ENCODE peak calls at places on chromosomes 2 and 18, in five cellular contexts. Z is T-helper 2 cell; B is astrocyte of the cerebellum; R is activated T-helper 1 cell treated with anti-CD3 and anti-CD28 coated beads, Interleukin-2, amount 50 U/mL, for 16 hours; C is upper lobe of right lung. S is an unnamed sample.

GRCh38 chr2:126793885-126794613 is 104.6 kb upstream of the TEX51 start:
- DNase-seq in C (peak), R (no peak), Z (no peak), B (no peak), S (no peak)

GRCh38 chr2:25561136-25561850 is 112.1 kb downstream of the DTNB start:
- DNase-seq in C (no peak), Z (no peak), R (no peak), B (no peak), S (no peak)

GRCh38 chr2:212537311-212538155 is 1.1 kb downstream of the ERBB4 start:
- DNase-seq in R (no peak), Z (no peak), C (peak), B (no peak), S (no peak)

GRCh38 chr2:213475433-213475832 is 191.2 kb downstream of the SPAG16 start:
- DNase-seq in C (no peak), R (no peak), Z (no peak), B (no peak), S (no peak)

GRCh38 chr2:27494944-27495554 is at the start of gene FNDC4:
- DNase-seq in R (no peak), B (no peak), Z (no peak), C (no peak), S (no peak)

GRCh38 chr2:77649856-77650255 is 127.7 kb upstream of the LRRTM4 start:
- DNase-seq in C (no peak), Z (no peak), R (no peak), B (no peak), S (no peak)

GRCh38 chr2:120949957-120950590 is 214.4 kb downstream of the GLI2 start:
- DNase-seq in B (no peak), R (no peak), C (no peak), Z (no peak), S (no peak)

GRCh38 chr2:675982-676646 is 1.1 kb downstream of the TMEM18 start:
- DNase-seq in R (no peak), B (peak), C (peak), Z (no peak), S (peak)

GRCh38 chr2:224359569-224359968 is 42.3 kb downstream of the FAM124B start:
- DNase-seq in Z (no peak), R (no peak), C (no peak), B (no peak), S (no peak)

GRCh38 chr2:128654404-128654803 is 335.7 kb upstream of the HS6ST1 start:
- DNase-seq in Z (no peak), R (no peak), C (no peak), B (no peak), S (no peak)

GRCh38 chr2:219997341-219997851 is 370.0 kb downstream of the SLC4A3 start:
- DNase-seq in C (no peak), R (no peak), Z (no peak), B (no peak), S (no peak)

GRCh38 chr2:148979164-148979918 is 59.2 kb upstream of the LYPD6B start:
- DNase-seq in Z (no peak), B (no peak), C (no peak), R (no peak), S (no peak)

GRCh38 chr18:76256897-76257500 is 238.0 kb downstream of the ZNF516 start:
- DNase-seq in R (no peak), B (peak), C (no peak), Z (no peak), S (peak)

GRCh38 chr2:239378021-239378917 is 22.6 kb downstream of the HDAC4 start:
- DNase-seq in Z (no peak), R (no peak), B (no peak), C (no peak), S (no peak)

GRCh38 chr2:289362-290089 is 1.6 kb upstream of the ALKAL2 start:
- DNase-seq in Z (no peak), B (no peak), C (peak), R (no peak), S (no peak)

GRCh38 chr2:40177366-40177765 is 274.5 kb downstream of the SLC8A1 start:
- DNase-seq in Z (no peak), R (no peak), B (no peak), C (no peak), S (no peak)

GRCh38 chr2:222941510-222942032 is 80.7 kb downstream of the ACSL3 start:
- DNase-seq in Z (no peak), C (no peak), R (no peak), B (no peak), S (no peak)

GRCh38 chr2:36462311-36462710 is 106.7 kb downstream of the CRIM1 start:
- DNase-seq in C (no peak), Z (no peak), B (no peak), R (no peak), S (no peak)

GRCh38 chr2:159209341-159210306 is 76.9 kb downstream of the WDSUB1 start:
- DNase-seq in Z (peak), R (peak), C (no peak), B (no peak), S (no peak)

GRCh38 chr2:215535125-215535668 is 99.3 kb upstream of the FN1 start:
- DNase-seq in Z (no peak), C (no peak), R (no peak), B (no peak), S (no peak)